ENCODE peak calls at places on chromosome 13, in eight cellular contexts. Z is naive thymus-derived CD4-positive, alpha-beta T cell; H is cardiac muscle cell; U is activated CD4-positive, alpha-beta T cell treated with anti-CD3 and anti-CD28 coated beads, Interleukin-2, amount 50 U/mL, for 48 hours; S is putamen; G is NCI-H1105; Y is AG09309; R is NCI-H2029 treated with DMSO at 0.1 percent for 48 hours. V is an unnamed sample.

GRCh38 chr13:50158385-50159165 is 143.3 kb downstream of the KCNRG start:
- DNase-seq in U (no peak), Z (no peak), S (no peak), Y (no peak), H (no peak), G (no peak), R (no peak), V (no peak)

GRCh38 chr13:26401578-26402021 is 147.7 kb downstream of the CDK8 start:
- DNase-seq in R (no peak), Z (no peak), U (no peak), G (no peak), Y (no peak), H (no peak), S (no peak), V (no peak)

GRCh38 chr13:24281188-24282008 is 28.0 kb upstream of the C1QTNF9 start:
- DNase-seq in G (no peak), Y (no peak), U (no peak), H (no peak), R (no peak), S (no peak), Z (no peak), V (no peak)

GRCh38 chr13:79775830-79776229 is 294.9 kb downstream of the NDFIP2 start:
- DNase-seq in Z (no peak), G (no peak), U (no peak), H (peak), S (peak), Y (peak), R (no peak), V (peak)

GRCh38 chr13:23392313-23392712 is 41.2 kb downstream of the SACS start:
- DNase-seq in G (no peak), H (no peak), R (no peak), Y (no peak), Z (no peak), S (no peak), U (no peak), V (no peak)

GRCh38 chr13:35471466-35472307 is 4.8 kb downstream of the MAB21L1 start:
- DNase-seq in S (no peak), Z (no peak), Y (no peak), H (peak), U (no peak), R (no peak), G (no peak), V (no peak)

GRCh38 chr13:51590966-51591627 is 6.8 kb downstream of the WDFY2 start:
- DNase-seq in U (no peak), S (no peak), G (no peak), Z (no peak), H (peak), R (no peak), Y (peak), V (peak)

GRCh38 chr13:72820156-72820897 is 38.4 kb downstream of the PIBF1 start:
- DNase-seq in U (no peak), Z (no peak), S (no peak), G (no peak), Y (peak), H (peak), R (no peak), V (peak)

GRCh38 chr13:44710576-44710975 is 134.4 kb upstream of the TSC22D1 start:
- DNase-seq in S (no peak), R (no peak), H (peak), U (peak), Y (peak), Z (no peak), G (no peak), V (peak)

GRCh38 chr13:41383400-41383799 is 72.3 kb downstream of the NAA16 start:
- DNase-seq in S (peak), Z (no peak), G (no peak), R (no peak), U (no peak), H (no peak), Y (no peak), V (no peak)

GRCh38 chr13:29543230-29544215 is 52.0 kb downstream of the SLC7A1 start:
- DNase-seq in U (peak), Z (no peak), R (no peak), S (no peak), G (no peak), H (peak), Y (no peak), V (no peak)

GRCh38 chr13:28590450-28590849 is 68.5 kb upstream of the POMP start:
- DNase-seq in H (no peak), S (no peak), U (no peak), G (no peak), R (no peak), Y (no peak), Z (no peak), V (no peak)

GRCh38 chr13:21297452-21297851 is 121.0 kb downstream of the MRPL57 start:
- DNase-seq in Y (no peak), S (peak), H (no peak), G (no peak), U (no peak), R (no peak), Z (no peak), V (no peak)

GRCh38 chr13:45367358-45367757 is 26.4 kb upstream of the TPT1 start:
- DNase-seq in Y (peak), S (no peak), Z (peak), U (peak), H (peak), R (no peak), G (no peak), V (peak)

GRCh38 chr13:42615691-42616090 is 41.7 kb downstream of the TNFSF11 start:
- DNase-seq in R (no peak), G (no peak), S (no peak), Z (no peak), U (no peak), H (no peak), Y (no peak), V (no peak)

GRCh38 chr13:19957320-19958118 is 1.0 kb upstream of the ZMYM2 start:
- DNase-seq in H (peak), R (peak), G (peak), S (peak), Y (peak), Z (peak), U (peak), V (no peak)